ENCODE peak calls at places on chromosome 14, in nine cellular contexts. U is esophagus squamous epithelium; Z is HCT116; S is naive thymus-derived CD4-positive, alpha-beta T cell; X is prostate gland; O is GM23338; E is A549; L is heart left ventricle; K is uterus. Q is an unnamed sample. For H3K4me1, the result is how much of the 10 kb centered on the place peaks cover.

GRCh38 chr14:75196468-75196867 is 20.1 kb upstream of the TMED10 start:
- DNase-seq in U (no peak), Z (no peak), S (no peak), X (no peak), O (no peak), E (no peak), L (no peak), K (no peak), Q (no peak)

GRCh38 chr14:55585854-55586253 is 5.8 kb downstream of the KTN1 start:
- DNase-seq in U (no peak), Z (no peak), S (no peak), X (no peak), O (no peak), E (no peak), L (no peak), K (no peak), Q (no peak)

GRCh38 chr14:40119765-40120164 is 687.5 kb upstream of the FBXO33 start:
- DNase-seq in U (no peak), Z (no peak), S (no peak), X (no peak), O (no peak), E (no peak), L (no peak), K (no peak), Q (no peak)

GRCh38 chr14:99821519-99822165 is 28.4 kb downstream of the EML1 start:
- DNase-seq in U (no peak), Z (no peak), S (peak), X (no peak), O (no peak), E (no peak), L (no peak), K (peak), Q (no peak)

GRCh38 chr14:22781606-22782000 is 15.1 kb downstream of the OXA1L start:
- DNase-seq in U (no peak), Z (no peak), S (no peak), X (no peak), O (no peak), E (no peak), L (no peak), K (no peak), Q (no peak)

GRCh38 chr14:29895591-29896043 is 32.0 kb downstream of the PRKD1 start:
- DNase-seq in U (no peak), Z (no peak), S (no peak), X (no peak), O (peak), E (no peak), L (no peak), K (no peak), Q (no peak)

GRCh38 chr14:103510311-103511021 is 12.2 kb downstream of the CKB start:
- DNase-seq in U (no peak), Z (no peak), S (no peak), X (no peak), O (peak), E (no peak), L (no peak), K (peak), Q (no peak)

GRCh38 chr14:90660865-90661570 is 155.2 kb downstream of the TTC7B start:
- DNase-seq in U (no peak), Z (no peak), S (no peak), X (no peak), O (peak), E (no peak), L (no peak), K (no peak), Q (no peak)

GRCh38 chr14:60508363-60508706 is 611 bp upstream of the SIX6 start:
- DNase-seq in U (no peak), Z (no peak), S (no peak), X (no peak), O (no peak), E (no peak), L (no peak), K (no peak), Q (no peak)
- H3K4me3 ChIP-seq in U (no peak), Z (no peak), S (no peak), X (no peak), O (peak), E (no peak), L (no peak), K (no peak), Q (no peak)

GRCh38 chr14:21317433-21317832 is 37.5 kb downstream of the RPGRIP1 start:
- DNase-seq in U (no peak), Z (no peak), S (no peak), X (no peak), O (no peak), E (no peak), L (no peak), K (no peak), Q (no peak)

DNA sequence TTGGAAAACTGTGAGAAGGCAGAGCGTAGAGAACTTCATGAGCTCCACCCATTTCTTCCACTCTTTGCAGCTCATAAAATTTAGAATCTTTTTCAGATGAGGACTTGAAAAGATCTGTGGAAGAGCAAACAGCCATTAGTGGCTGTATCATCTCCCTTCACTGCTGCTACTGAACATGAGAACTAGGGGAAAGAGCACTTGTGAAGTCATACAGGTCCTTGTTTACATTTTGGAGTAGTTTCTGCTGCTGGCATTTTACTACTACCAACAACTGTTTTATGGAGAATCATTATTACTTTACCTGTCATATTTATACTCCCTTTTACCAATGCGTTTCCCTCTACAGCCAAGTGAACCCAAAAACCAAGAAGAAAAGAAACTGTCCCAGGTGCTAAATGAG is 41.0 kb downstream of the RPGRIP1 start:
- DNase-seq in U (no peak), Z (no peak), S (no peak), X (no peak), O (no peak), E (no peak), L (no peak), K (no peak), Q (no peak)
- H3K27ac ChIP-seq in U (no peak), Z (no peak), S (no peak), X (no peak), O (no peak), E (no peak), L (no peak), K (no peak), Q (no peak)

DNA sequence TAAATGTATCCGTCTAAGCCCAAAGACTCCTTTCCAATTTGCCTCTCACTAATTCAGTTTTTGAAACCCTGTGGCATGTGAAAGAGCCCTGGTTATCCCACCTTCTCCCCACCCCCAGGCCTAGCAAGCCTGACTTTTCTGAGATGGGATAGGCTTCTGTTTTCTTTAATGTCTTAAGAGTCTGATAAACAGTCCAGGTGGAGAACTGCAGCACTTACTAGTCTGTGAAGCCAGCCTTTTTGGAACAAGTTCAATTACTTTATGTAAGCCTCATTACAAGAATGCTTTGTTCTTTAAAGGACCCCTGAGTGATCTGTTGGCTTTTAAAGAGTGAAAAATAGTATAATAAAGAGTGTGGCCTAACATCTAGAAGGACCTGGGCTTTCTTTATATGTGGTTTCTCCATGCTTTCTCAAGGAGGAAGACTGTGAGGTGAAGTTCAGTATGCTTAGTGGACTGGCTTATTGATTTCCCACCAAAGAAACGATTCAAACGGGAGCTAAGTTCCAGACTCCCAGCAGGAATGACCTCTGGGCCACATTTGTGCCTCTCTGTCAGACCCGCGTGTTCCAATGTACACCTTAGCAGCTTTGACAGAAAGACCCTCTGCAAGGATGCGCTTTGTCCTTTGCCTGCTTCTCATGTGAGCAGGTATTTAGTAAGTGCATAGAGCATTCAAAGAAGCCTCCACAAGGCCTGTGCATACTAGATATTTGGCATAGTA is 129.5 kb downstream of the DAAM1 start:
- DNase-seq in U (no peak), Z (no peak), S (no peak), X (no peak), O (no peak), E (no peak), L (no peak), K (no peak), Q (no peak)
- H3K4me1 ChIP-seq in U (under half), Z (under half), S (under half), X (under half), O (under half), E (under half), L (under half), K (under half), Q (under half)

GRCh38 chr14:76257842-76258397 is 106.2 kb downstream of the GPATCH2L start:
- DNase-seq in U (no peak), Z (no peak), S (no peak), X (no peak), O (peak), E (no peak), L (no peak), K (no peak), Q (no peak)

GRCh38 chr14:76260749-76261148 is 109.0 kb downstream of the GPATCH2L start:
- DNase-seq in U (no peak), Z (no peak), S (no peak), X (no peak), O (no peak), E (no peak), L (no peak), K (no peak), Q (no peak)

GRCh38 chr14:76256545-76256944 is 104.8 kb downstream of the GPATCH2L start:
- DNase-seq in U (no peak), Z (no peak), S (no peak), X (no peak), O (no peak), E (no peak), L (no peak), K (no peak), Q (no peak)

GRCh38 chr14:76259029-76259735 is 107.5 kb downstream of the GPATCH2L start:
- DNase-seq in U (no peak), Z (no peak), S (no peak), X (no peak), O (no peak), E (no peak), L (no peak), K (no peak), Q (no peak)

DNA sequence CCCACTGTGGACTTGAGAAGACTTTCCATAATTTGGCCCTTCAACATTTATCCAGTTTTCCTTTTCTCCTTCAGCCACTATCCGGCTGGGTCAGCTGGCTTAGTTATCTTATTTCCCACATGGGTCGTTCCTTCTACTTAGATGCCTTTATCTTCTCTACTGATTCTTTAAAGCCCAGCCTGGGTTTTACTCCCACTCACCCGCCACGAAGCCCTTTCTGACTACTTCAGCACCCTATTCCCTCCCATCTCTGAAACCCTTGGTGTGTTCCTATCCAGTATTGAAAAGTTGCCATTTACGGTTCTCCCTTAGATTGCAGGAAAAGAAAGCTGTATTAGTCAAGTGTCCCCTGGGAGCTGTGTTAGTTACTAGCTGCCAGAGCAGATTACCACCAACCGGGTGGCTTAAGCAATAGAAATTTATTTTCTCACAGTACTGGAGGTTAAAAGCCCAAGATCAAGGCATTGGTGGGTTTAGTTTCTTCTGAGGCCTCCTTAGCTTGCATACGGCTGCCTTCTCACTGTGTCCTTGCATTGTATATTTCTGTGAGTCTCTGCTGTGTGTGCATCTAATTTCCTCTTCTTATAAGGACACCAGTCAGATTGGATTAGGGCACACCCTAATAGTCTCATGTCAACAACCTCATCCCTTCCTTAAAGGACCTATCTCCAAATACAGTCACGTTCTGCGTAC is 105.5 kb downstream of the GPATCH2L start:
- DNase-seq in U (no peak), Z (no peak), S (no peak), X (no peak), O (no peak), E (no peak), L (no peak), K (no peak), Q (no peak)
- H3K4me3 ChIP-seq in U (no peak), Z (no peak), S (no peak), X (no peak), O (no peak), E (no peak), L (no peak), K (no peak), Q (no peak)

GRCh38 chr14:104582005-104582404 is 2.4 kb downstream of the C14orf180 start:
- DNase-seq in U (no peak), Z (no peak), S (no peak), X (no peak), O (no peak), E (no peak), L (peak), K (no peak), Q (no peak)
- H3K27ac ChIP-seq in U (no peak), Z (no peak), S (no peak), X (no peak), O (no peak), E (no peak), L (peak), K (no peak), Q (no peak)

Q was measured in effector memory CD4-positive, alpha-beta T cell.